ENCODE peak calls at places on chromosome 22, in seven cellular contexts. One of them, this sample, is unnamed.
A peak's percentile ranks its signal among the peaks of the same experiment; 100 is the strongest.

GRCh38 chr22:19766506-19767426 is 6.2 kb downstream of the TBX1 start:
- DNase-seq in CD8-positive, alpha-beta T cell: peak; percentile 51
- DNase-seq in activated naive CD8-positive, alpha-beta T cell treated with anti-CD3 and anti-CD28 coated beads, Interleukin-2, amount 50 U/mL, for 24 hours: peak; percentile 63
- DNase-seq in Kasumi-1: peak; percentile 88
- DNase-seq in brain microvascular endothelial cell: peak; percentile 9
- DNase-seq in H54: no peak
- DNase-seq in activated CD8-positive, alpha-beta memory T cell treated with anti-CD3 and anti-CD28 coated beads for 4 hours: peak; percentile 13
- DNase-seq in this sample: no peak

GRCh38 chr22:38628444-38628843 is 27.7 kb downstream of the FAM227A start:
- DNase-seq in CD8-positive, alpha-beta T cell: no peak
- DNase-seq in activated naive CD8-positive, alpha-beta T cell treated with anti-CD3 and anti-CD28 coated beads, Interleukin-2, amount 50 U/mL, for 24 hours: no peak
- DNase-seq in Kasumi-1: no peak
- DNase-seq in brain microvascular endothelial cell: no peak
- DNase-seq in H54: no peak
- DNase-seq in activated CD8-positive, alpha-beta memory T cell treated with anti-CD3 and anti-CD28 coated beads for 4 hours: no peak
- DNase-seq in this sample: no peak

GRCh38 chr22:20319745-20320658 is at the start of gene DGCR6L:
- DNase-seq in CD8-positive, alpha-beta T cell: peak; percentile 97
- DNase-seq in activated naive CD8-positive, alpha-beta T cell treated with anti-CD3 and anti-CD28 coated beads, Interleukin-2, amount 50 U/mL, for 24 hours: peak; percentile 98
- DNase-seq in Kasumi-1: peak; percentile 90
- DNase-seq in brain microvascular endothelial cell: peak; percentile 87
- DNase-seq in H54: peak; percentile 67
- DNase-seq in activated CD8-positive, alpha-beta memory T cell treated with anti-CD3 and anti-CD28 coated beads for 4 hours: peak; percentile 90
- DNase-seq in this sample: peak; percentile 98

GRCh38 chr22:35648066-35649025 is at the start of gene APOL6:
- DNase-seq in CD8-positive, alpha-beta T cell: peak; percentile 53
- DNase-seq in activated naive CD8-positive, alpha-beta T cell treated with anti-CD3 and anti-CD28 coated beads, Interleukin-2, amount 50 U/mL, for 24 hours: peak; percentile 50
- DNase-seq in Kasumi-1: peak; percentile 88
- DNase-seq in brain microvascular endothelial cell: peak; percentile 56
- DNase-seq in H54: no peak
- DNase-seq in activated CD8-positive, alpha-beta memory T cell treated with anti-CD3 and anti-CD28 coated beads for 4 hours: peak; percentile 54
- DNase-seq in this sample: peak; percentile 43

GRCh38 chr22:20422965-20423635 is 14.5 kb downstream of the SCARF2 start:
- DNase-seq in CD8-positive, alpha-beta T cell: no peak
- DNase-seq in activated naive CD8-positive, alpha-beta T cell treated with anti-CD3 and anti-CD28 coated beads, Interleukin-2, amount 50 U/mL, for 24 hours: no peak
- DNase-seq in Kasumi-1: no peak
- DNase-seq in brain microvascular endothelial cell: no peak
- DNase-seq in H54: no peak
- DNase-seq in activated CD8-positive, alpha-beta memory T cell treated with anti-CD3 and anti-CD28 coated beads for 4 hours: no peak
- DNase-seq in this sample: no peak

GRCh38 chr22:22342697-22343602 is 98.4 kb downstream of the VPREB1 start:
- DNase-seq in CD8-positive, alpha-beta T cell: peak; percentile 68
- DNase-seq in activated naive CD8-positive, alpha-beta T cell treated with anti-CD3 and anti-CD28 coated beads, Interleukin-2, amount 50 U/mL, for 24 hours: peak; percentile 78
- DNase-seq in Kasumi-1: peak; percentile 2
- DNase-seq in brain microvascular endothelial cell: no peak
- DNase-seq in H54: peak; percentile 34
- DNase-seq in activated CD8-positive, alpha-beta memory T cell treated with anti-CD3 and anti-CD28 coated beads for 4 hours: peak; percentile 35
- DNase-seq in this sample: peak; percentile 34

GRCh38 chr22:30182365-30182764 is 64.2 kb downstream of the LIF start:
- DNase-seq in CD8-positive, alpha-beta T cell: no peak
- DNase-seq in activated naive CD8-positive, alpha-beta T cell treated with anti-CD3 and anti-CD28 coated beads, Interleukin-2, amount 50 U/mL, for 24 hours: no peak
- DNase-seq in Kasumi-1: no peak
- DNase-seq in brain microvascular endothelial cell: no peak
- DNase-seq in H54: no peak
- DNase-seq in activated CD8-positive, alpha-beta memory T cell treated with anti-CD3 and anti-CD28 coated beads for 4 hours: no peak
- DNase-seq in this sample: no peak

GRCh38 chr22:48717883-48718817 is 1109.5 kb downstream of the BRD1 start:
- DNase-seq in CD8-positive, alpha-beta T cell: no peak
- DNase-seq in activated naive CD8-positive, alpha-beta T cell treated with anti-CD3 and anti-CD28 coated beads, Interleukin-2, amount 50 U/mL, for 24 hours: peak; percentile 6
- DNase-seq in Kasumi-1: no peak
- DNase-seq in brain microvascular endothelial cell: no peak
- DNase-seq in H54: no peak
- DNase-seq in activated CD8-positive, alpha-beta memory T cell treated with anti-CD3 and anti-CD28 coated beads for 4 hours: no peak
- DNase-seq in this sample: no peak

GRCh38 chr22:35568751-35569725 is 28.4 kb downstream of the RASD2 start:
- DNase-seq in CD8-positive, alpha-beta T cell: no peak
- DNase-seq in activated naive CD8-positive, alpha-beta T cell treated with anti-CD3 and anti-CD28 coated beads, Interleukin-2, amount 50 U/mL, for 24 hours: no peak
- DNase-seq in Kasumi-1: no peak
- DNase-seq in brain microvascular endothelial cell: peak; percentile 44
- DNase-seq in H54: peak; percentile 53
- DNase-seq in activated CD8-positive, alpha-beta memory T cell treated with anti-CD3 and anti-CD28 coated beads for 4 hours: no peak
- DNase-seq in this sample: no peak

GRCh38 chr22:49641770-49642313 is 185.8 kb downstream of the BRD1 start:
- DNase-seq in CD8-positive, alpha-beta T cell: no peak
- DNase-seq in activated naive CD8-positive, alpha-beta T cell treated with anti-CD3 and anti-CD28 coated beads, Interleukin-2, amount 50 U/mL, for 24 hours: no peak
- DNase-seq in Kasumi-1: no peak
- DNase-seq in brain microvascular endothelial cell: no peak
- DNase-seq in H54: no peak
- DNase-seq in activated CD8-positive, alpha-beta memory T cell treated with anti-CD3 and anti-CD28 coated beads for 4 hours: no peak
- DNase-seq in this sample: no peak

GRCh38 chr22:47112566-47112965 is 350.1 kb downstream of the TBC1D22A start:
- DNase-seq in CD8-positive, alpha-beta T cell: no peak
- DNase-seq in activated naive CD8-positive, alpha-beta T cell treated with anti-CD3 and anti-CD28 coated beads, Interleukin-2, amount 50 U/mL, for 24 hours: no peak
- DNase-seq in Kasumi-1: no peak
- DNase-seq in brain microvascular endothelial cell: no peak
- DNase-seq in H54: no peak
- DNase-seq in activated CD8-positive, alpha-beta memory T cell treated with anti-CD3 and anti-CD28 coated beads for 4 hours: no peak
- DNase-seq in this sample: no peak

GRCh38 chr22:42820075-42820763 is 36.9 kb downstream of the ARFGAP3 start:
- DNase-seq in CD8-positive, alpha-beta T cell: no peak
- DNase-seq in activated naive CD8-positive, alpha-beta T cell treated with anti-CD3 and anti-CD28 coated beads, Interleukin-2, amount 50 U/mL, for 24 hours: no peak
- DNase-seq in Kasumi-1: peak; percentile 75
- DNase-seq in brain microvascular endothelial cell: peak; percentile 40
- DNase-seq in H54: peak; percentile 28
- DNase-seq in activated CD8-positive, alpha-beta memory T cell treated with anti-CD3 and anti-CD28 coated beads for 4 hours: no peak
- DNase-seq in this sample: no peak

GRCh38 chr22:28894320-28894719 is 10.9 kb downstream of the ZNRF3 start:
- DNase-seq in CD8-positive, alpha-beta T cell: no peak
- DNase-seq in activated naive CD8-positive, alpha-beta T cell treated with anti-CD3 and anti-CD28 coated beads, Interleukin-2, amount 50 U/mL, for 24 hours: no peak
- DNase-seq in Kasumi-1: peak; percentile 75
- DNase-seq in brain microvascular endothelial cell: no peak
- DNase-seq in H54: no peak
- DNase-seq in activated CD8-positive, alpha-beta memory T cell treated with anti-CD3 and anti-CD28 coated beads for 4 hours: no peak
- DNase-seq in this sample: no peak

This sample was measured in GM12891.